ENCODE peak calls at places on chromosome 12, in eight cellular contexts. One of them, this sample, is unnamed.

GRCh38 chr12:80040075-80040738 is 59.1 kb upstream of the OTOGL start:
- DNase-seq in MCF 10A: no peak
- DNase-seq in SK-N-SH: no peak
- DNase-seq in transverse colon: no peak
- DNase-seq in endothelial cell: no peak
- DNase-seq in lower lobe of right lung: no peak
- DNase-seq in cardiac fibroblast: peak
- DNase-seq in brain microvascular endothelial cell: peak
- DNase-seq in this sample: no peak

GRCh38 chr12:81261508-81262207 is 183.8 kb downstream of the ACSS3 start:
- DNase-seq in lower lobe of right lung: no peak
- DNase-seq in cardiac fibroblast: no peak
- DNase-seq in endothelial cell: no peak
- DNase-seq in transverse colon: no peak
- DNase-seq in brain microvascular endothelial cell: no peak
- DNase-seq in MCF 10A: no peak
- DNase-seq in SK-N-SH: no peak
- DNase-seq in this sample: no peak

GRCh38 chr12:113462880-113463745 is 8.6 kb downstream of the LHX5 start:
- DNase-seq in cardiac fibroblast: no peak
- DNase-seq in brain microvascular endothelial cell: no peak
- DNase-seq in SK-N-SH: peak
- DNase-seq in transverse colon: no peak
- DNase-seq in endothelial cell: peak
- DNase-seq in lower lobe of right lung: no peak
- DNase-seq in MCF 10A: no peak
- DNase-seq in this sample: no peak

GRCh38 chr12:95096852-95097251 is 23.4 kb upstream of the NR2C1 start:
- DNase-seq in SK-N-SH: no peak
- DNase-seq in cardiac fibroblast: peak
- DNase-seq in MCF 10A: no peak
- DNase-seq in transverse colon: no peak
- DNase-seq in lower lobe of right lung: no peak
- DNase-seq in brain microvascular endothelial cell: no peak
- DNase-seq in endothelial cell: no peak
- DNase-seq in this sample: no peak

GRCh38 chr12:130335517-130336392 is 1.9 kb upstream of the PIWIL1 start:
- DNase-seq in MCF 10A: peak
- DNase-seq in SK-N-SH: peak
- DNase-seq in cardiac fibroblast: peak
- DNase-seq in transverse colon: peak
- DNase-seq in lower lobe of right lung: no peak
- DNase-seq in brain microvascular endothelial cell: peak
- DNase-seq in endothelial cell: peak
- DNase-seq in this sample: no peak

GRCh38 chr12:38782393-38782792 is 123.0 kb downstream of the CPNE8 start:
- DNase-seq in cardiac fibroblast: no peak
- DNase-seq in SK-N-SH: no peak
- DNase-seq in brain microvascular endothelial cell: no peak
- DNase-seq in MCF 10A: no peak
- DNase-seq in endothelial cell: no peak
- DNase-seq in transverse colon: no peak
- DNase-seq in lower lobe of right lung: no peak
- DNase-seq in this sample: no peak

GRCh38 chr12:94089891-94090290 is 58.5 kb upstream of the PLXNC1 start:
- DNase-seq in cardiac fibroblast: peak
- DNase-seq in endothelial cell: no peak
- DNase-seq in SK-N-SH: no peak
- DNase-seq in MCF 10A: no peak
- DNase-seq in lower lobe of right lung: no peak
- DNase-seq in brain microvascular endothelial cell: no peak
- DNase-seq in transverse colon: no peak
- DNase-seq in this sample: no peak

GRCh38 chr12:76634074-76634570 is 74.6 kb upstream of the OSBPL8 start:
- DNase-seq in endothelial cell: no peak
- DNase-seq in transverse colon: no peak
- DNase-seq in MCF 10A: no peak
- DNase-seq in brain microvascular endothelial cell: no peak
- DNase-seq in cardiac fibroblast: no peak
- DNase-seq in lower lobe of right lung: no peak
- DNase-seq in SK-N-SH: peak
- DNase-seq in this sample: no peak

GRCh38 chr12:89350661-89351488 is 1.4 kb downstream of the DUSP6 start:
- DNase-seq in lower lobe of right lung: peak
- DNase-seq in SK-N-SH: no peak
- DNase-seq in endothelial cell: no peak
- DNase-seq in MCF 10A: peak
- DNase-seq in brain microvascular endothelial cell: no peak
- DNase-seq in cardiac fibroblast: peak
- DNase-seq in transverse colon: peak
- DNase-seq in this sample: no peak

GRCh38 chr12:82479511-82479910 is 121.2 kb downstream of the METTL25 start:
- DNase-seq in lower lobe of right lung: no peak
- DNase-seq in SK-N-SH: no peak
- DNase-seq in cardiac fibroblast: peak
- DNase-seq in transverse colon: no peak
- DNase-seq in endothelial cell: no peak
- DNase-seq in brain microvascular endothelial cell: no peak
- DNase-seq in MCF 10A: peak
- DNase-seq in this sample: no peak

GRCh38 chr12:9792185-9792900 is 31.6 kb upstream of the CD69 start:
- DNase-seq in SK-N-SH: no peak
- DNase-seq in transverse colon: no peak
- DNase-seq in lower lobe of right lung: no peak
- DNase-seq in endothelial cell: no peak
- DNase-seq in brain microvascular endothelial cell: no peak
- DNase-seq in cardiac fibroblast: no peak
- DNase-seq in MCF 10A: no peak
- DNase-seq in this sample: no peak

GRCh38 chr12:1848146-1848545 is 27.8 kb downstream of the LRTM2 start:
- DNase-seq in cardiac fibroblast: no peak
- DNase-seq in lower lobe of right lung: no peak
- DNase-seq in endothelial cell: no peak
- DNase-seq in brain microvascular endothelial cell: no peak
- DNase-seq in SK-N-SH: no peak
- DNase-seq in transverse colon: peak
- DNase-seq in MCF 10A: no peak
- DNase-seq in this sample: no peak

GRCh38 chr12:106739815-106740552 is 34.5 kb upstream of the RIC8B start:
- DNase-seq in cardiac fibroblast: peak
- DNase-seq in SK-N-SH: no peak
- DNase-seq in lower lobe of right lung: no peak
- DNase-seq in brain microvascular endothelial cell: peak
- DNase-seq in endothelial cell: no peak
- DNase-seq in MCF 10A: peak
- DNase-seq in transverse colon: peak
- DNase-seq in this sample: no peak

GRCh38 chr12:123264642-123265041 is 7.0 kb downstream of the CDK2AP1 start:
- DNase-seq in SK-N-SH: peak
- DNase-seq in brain microvascular endothelial cell: no peak
- DNase-seq in cardiac fibroblast: no peak
- DNase-seq in endothelial cell: peak
- DNase-seq in transverse colon: no peak
- DNase-seq in lower lobe of right lung: no peak
- DNase-seq in MCF 10A: no peak
- DNase-seq in this sample: no peak
- TF ChIP-seq CTCF in SK-N-SH: no peak
- TF ChIP-seq CTCF in brain microvascular endothelial cell: peak
- TF ChIP-seq CTCF in cardiac fibroblast: no peak
- TF ChIP-seq CTCF in endothelial cell: no peak
- TF ChIP-seq CTCF in transverse colon: no peak
- TF ChIP-seq CTCF in lower lobe of right lung: no peak
- TF ChIP-seq CTCF in MCF 10A: no peak
- TF ChIP-seq CTCF in this sample: no peak

GRCh38 chr12:62438098-62438692 is 28.4 kb upstream of the MON2 start:
- DNase-seq in MCF 10A: peak
- DNase-seq in transverse colon: peak
- DNase-seq in SK-N-SH: peak
- DNase-seq in brain microvascular endothelial cell: peak
- DNase-seq in lower lobe of right lung: no peak
- DNase-seq in cardiac fibroblast: peak
- DNase-seq in endothelial cell: peak
- DNase-seq in this sample: peak
- TF ChIP-seq CTCF in MCF 10A: peak
- TF ChIP-seq CTCF in transverse colon: peak
- TF ChIP-seq CTCF in SK-N-SH: peak
- TF ChIP-seq CTCF in brain microvascular endothelial cell: peak
- TF ChIP-seq CTCF in lower lobe of right lung: peak
- TF ChIP-seq CTCF in cardiac fibroblast: peak
- TF ChIP-seq CTCF in endothelial cell: peak
- TF ChIP-seq CTCF in this sample: peak

GRCh38 chr12:114858388-114859146 is 174.6 kb upstream of the TBX3 start:
- DNase-seq in MCF 10A: peak
- DNase-seq in transverse colon: peak
- DNase-seq in endothelial cell: no peak
- DNase-seq in lower lobe of right lung: no peak
- DNase-seq in cardiac fibroblast: no peak
- DNase-seq in SK-N-SH: no peak
- DNase-seq in brain microvascular endothelial cell: no peak
- DNase-seq in this sample: no peak
- TF ChIP-seq CTCF in MCF 10A: no peak
- TF ChIP-seq CTCF in transverse colon: no peak
- TF ChIP-seq CTCF in endothelial cell: peak
- TF ChIP-seq CTCF in lower lobe of right lung: no peak
- TF ChIP-seq CTCF in cardiac fibroblast: peak
- TF ChIP-seq CTCF in SK-N-SH: no peak
- TF ChIP-seq CTCF in brain microvascular endothelial cell: peak
- TF ChIP-seq CTCF in this sample: no peak

DNA sequence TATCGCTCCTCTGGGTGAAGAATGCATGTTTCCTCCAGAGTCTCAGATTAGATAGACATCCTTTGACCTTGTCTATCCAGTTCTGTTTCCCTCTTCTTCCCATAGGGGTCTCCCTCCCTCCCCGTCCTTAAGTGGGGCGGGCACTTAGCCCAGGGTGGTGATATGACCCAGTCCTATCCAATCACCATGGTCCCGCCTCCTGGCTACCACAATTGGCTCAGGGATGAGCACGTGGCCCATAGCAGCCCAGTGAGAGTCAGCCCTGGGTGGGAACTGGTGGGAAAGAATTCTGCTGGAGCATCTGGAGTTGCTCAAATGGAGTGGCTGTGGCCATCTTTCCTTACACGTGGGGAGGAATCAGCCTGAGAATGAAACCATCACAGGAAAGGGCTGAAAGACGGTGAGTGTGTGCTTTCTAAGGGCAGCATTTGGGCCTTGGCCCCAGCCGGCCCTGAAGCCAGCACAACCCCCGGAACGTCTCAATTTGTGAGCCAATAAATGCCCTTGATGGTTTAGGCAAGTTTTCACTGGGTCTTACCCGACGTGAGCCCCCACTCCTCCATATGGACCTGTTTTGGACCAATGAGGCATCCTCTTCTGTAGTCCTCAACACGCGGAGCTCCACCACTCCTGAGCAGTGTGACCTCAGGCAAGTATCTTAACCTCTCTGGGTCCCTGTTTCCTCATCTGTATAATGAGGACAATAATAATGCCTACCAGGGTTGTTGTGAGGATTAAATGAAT is 14.3 kb upstream of the MLXIP start:
- DNase-seq in SK-N-SH: peak
- DNase-seq in brain microvascular endothelial cell: peak
- DNase-seq in cardiac fibroblast: peak
- DNase-seq in endothelial cell: peak
- DNase-seq in transverse colon: peak
- DNase-seq in lower lobe of right lung: peak
- DNase-seq in MCF 10A: peak
- DNase-seq in this sample: no peak
- TF ChIP-seq CTCF in SK-N-SH: peak
- TF ChIP-seq CTCF in brain microvascular endothelial cell: peak
- TF ChIP-seq CTCF in cardiac fibroblast: peak
- TF ChIP-seq CTCF in endothelial cell: no peak
- TF ChIP-seq CTCF in transverse colon: peak
- TF ChIP-seq CTCF in lower lobe of right lung: peak
- TF ChIP-seq CTCF in MCF 10A: no peak
- TF ChIP-seq CTCF in this sample: no peak

GRCh38 chr12:92574046-92574783 is 128.6 kb upstream of the PLEKHG7 start:
- DNase-seq in cardiac fibroblast: no peak
- DNase-seq in transverse colon: no peak
- DNase-seq in brain microvascular endothelial cell: peak
- DNase-seq in endothelial cell: peak
- DNase-seq in lower lobe of right lung: no peak
- DNase-seq in MCF 10A: peak
- DNase-seq in SK-N-SH: no peak
- DNase-seq in this sample: no peak
- TF ChIP-seq CTCF in cardiac fibroblast: peak
- TF ChIP-seq CTCF in transverse colon: no peak
- TF ChIP-seq CTCF in brain microvascular endothelial cell: peak
- TF ChIP-seq CTCF in endothelial cell: peak
- TF ChIP-seq CTCF in lower lobe of right lung: no peak
- TF ChIP-seq CTCF in MCF 10A: peak
- TF ChIP-seq CTCF in SK-N-SH: peak
- TF ChIP-seq CTCF in this sample: peak

GRCh38 chr12:111101003-111101402 is 180.6 kb upstream of the MYL2 start:
- DNase-seq in MCF 10A: no peak
- DNase-seq in cardiac fibroblast: no peak
- DNase-seq in endothelial cell: no peak
- DNase-seq in lower lobe of right lung: no peak
- DNase-seq in brain microvascular endothelial cell: no peak
- DNase-seq in transverse colon: no peak
- DNase-seq in SK-N-SH: peak
- DNase-seq in this sample: no peak

GRCh38 chr12:111099186-111099585 is 178.8 kb upstream of the MYL2 start:
- DNase-seq in cardiac fibroblast: no peak
- DNase-seq in SK-N-SH: no peak
- DNase-seq in transverse colon: no peak
- DNase-seq in endothelial cell: no peak
- DNase-seq in lower lobe of right lung: no peak
- DNase-seq in MCF 10A: no peak
- DNase-seq in brain microvascular endothelial cell: no peak
- DNase-seq in this sample: no peak

GRCh38 chr12:111102062-111102735 is 181.8 kb upstream of the MYL2 start:
- DNase-seq in MCF 10A: peak
- DNase-seq in cardiac fibroblast: no peak
- DNase-seq in brain microvascular endothelial cell: no peak
- DNase-seq in lower lobe of right lung: no peak
- DNase-seq in SK-N-SH: no peak
- DNase-seq in transverse colon: no peak
- DNase-seq in endothelial cell: no peak
- DNase-seq in this sample: no peak

GRCh38 chr12:111100554-111100953 is 180.2 kb upstream of the MYL2 start:
- DNase-seq in SK-N-SH: no peak
- DNase-seq in brain microvascular endothelial cell: no peak
- DNase-seq in endothelial cell: no peak
- DNase-seq in lower lobe of right lung: no peak
- DNase-seq in cardiac fibroblast: no peak
- DNase-seq in transverse colon: no peak
- DNase-seq in MCF 10A: no peak
- DNase-seq in this sample: no peak

GRCh38 chr12:111100003-111100402 is 179.6 kb upstream of the MYL2 start:
- DNase-seq in MCF 10A: no peak
- DNase-seq in brain microvascular endothelial cell: no peak
- DNase-seq in SK-N-SH: no peak
- DNase-seq in transverse colon: no peak
- DNase-seq in cardiac fibroblast: no peak
- DNase-seq in endothelial cell: no peak
- DNase-seq in lower lobe of right lung: no peak
- DNase-seq in this sample: no peak
- TF ChIP-seq CTCF in MCF 10A: no peak
- TF ChIP-seq CTCF in brain microvascular endothelial cell: no peak
- TF ChIP-seq CTCF in SK-N-SH: no peak
- TF ChIP-seq CTCF in transverse colon: no peak
- TF ChIP-seq CTCF in cardiac fibroblast: no peak
- TF ChIP-seq CTCF in endothelial cell: no peak
- TF ChIP-seq CTCF in lower lobe of right lung: no peak
- TF ChIP-seq CTCF in this sample: no peak